ENCODE peak calls at places on chromosomes 12 and 14, in ten cellular contexts. T is stimulated activated CD4-positive, alpha-beta T cell treated with anti-CD3 and anti-CD28 coated beads, Interleukin-2, amount 100 ng/mL, for 48 hours; V is CD4-positive, alpha-beta T cell; I is type B pancreatic cell; L is Daoy; P is A172; O is HEK293T; B is spleen; Q is activated CD4-positive, alpha-beta T cell treated with anti-CD3 and anti-CD28 coated beads for 1 hour; C is left ventricle myocardium inferior. A is an unnamed sample.

GRCh38 chr14:100015251-100015655 is 50.0 kb upstream of the EVL start:
- DNase-seq in L (no peak), O (no peak), P (no peak), T (no peak), C (no peak), B (no peak), V (no peak), I (no peak), Q (no peak), A (no peak)

GRCh38 chr14:31937730-31938346 is 139.3 kb upstream of the ARHGAP5 start:
- DNase-seq in B (no peak), Q (peak), T (peak), I (no peak), P (peak), L (peak), V (peak), O (no peak), C (peak), A (no peak)

GRCh38 chr12:121539908-121540307 is 40.9 kb downstream of the KDM2B start:
- DNase-seq in Q (no peak), L (no peak), I (no peak), O (no peak), B (no peak), T (no peak), C (no peak), V (no peak), P (no peak), A (no peak)

GRCh38 chr14:55585854-55586253 is 5.8 kb downstream of the KTN1 start:
- DNase-seq in C (no peak), V (no peak), L (peak), O (no peak), I (no peak), Q (no peak), B (no peak), T (no peak), P (no peak), A (no peak)

GRCh38 chr14:77230914-77231313 is 40.1 kb downstream of the NGB start:
- DNase-seq in L (no peak), V (no peak), O (no peak), Q (no peak), I (no peak), C (no peak), P (no peak), T (no peak), B (no peak), A (no peak)

GRCh38 chr12:6927999-6928702 is 392 bp downstream of the ATN1 start:
- DNase-seq in C (no peak), P (no peak), V (no peak), O (no peak), B (peak), I (no peak), L (no peak), T (no peak), Q (no peak), A (no peak)

GRCh38 chr14:63727231-63727735 is 582 bp downstream of the SGPP1 start:
- DNase-seq in Q (no peak), V (no peak), L (peak), O (peak), C (peak), B (peak), P (peak), T (peak), I (peak), A (no peak)

GRCh38 chr12:46661161-46661845 is 164.5 kb downstream of the SLC38A4 start:
- DNase-seq in P (peak), C (no peak), I (no peak), T (no peak), B (no peak), O (peak), Q (no peak), L (peak), V (no peak), A (no peak)

GRCh38 chr12:128767518-128767917 is 56.2 kb downstream of the SLC15A4 start:
- DNase-seq in B (no peak), Q (no peak), I (no peak), C (no peak), T (no peak), P (no peak), O (no peak), L (no peak), V (no peak), A (no peak)

GRCh38 chr12:47601071-47601470 is 104.8 kb downstream of the RPAP3 start:
- DNase-seq in C (no peak), O (no peak), T (no peak), V (no peak), Q (no peak), B (no peak), I (no peak), P (no peak), L (no peak), A (no peak)

GRCh38 chr14:22221508-22221907 is 367.5 kb downstream of the DAD1 start:
- DNase-seq in Q (no peak), T (no peak), B (no peak), C (no peak), I (no peak), L (peak), O (peak), V (no peak), P (peak), A (no peak)

GRCh38 chr12:123761841-123762714 is at the start of gene DNAH10:
- DNase-seq in Q (peak), I (peak), T (peak), O (no peak), L (peak), P (no peak), V (peak), C (no peak), B (peak), A (no peak)

GRCh38 chr12:98373982-98374381 is 141.4 kb upstream of the TMPO start:
- DNase-seq in P (no peak), L (no peak), C (no peak), I (no peak), T (no peak), O (peak), B (no peak), Q (no peak), V (no peak), A (no peak)

GRCh38 chr12:132765366-132765765 is 3.7 kb upstream of the ANKLE2 start:
- DNase-seq in B (no peak), P (no peak), C (no peak), O (no peak), I (no peak), L (no peak), V (no peak), Q (no peak), T (no peak), A (no peak)

GRCh38 chr12:95218164-95218851 is 701 bp downstream of the VEZT start:
- DNase-seq in B (no peak), I (no peak), L (no peak), T (no peak), V (peak), P (no peak), Q (no peak), C (no peak), O (no peak), A (peak)

GRCh38 chr12:28313631-28314030 is 123.4 kb downstream of the CCDC91 start:
- DNase-seq in T (no peak), P (peak), L (peak), O (no peak), C (no peak), B (no peak), Q (no peak), I (no peak), V (no peak), A (no peak)

GRCh38 chr12:65725376-65725775 is 98.9 kb upstream of the HMGA2 start:
- DNase-seq in B (no peak), L (peak), O (no peak), I (no peak), C (no peak), Q (no peak), T (no peak), V (no peak), P (no peak), A (no peak)

GRCh38 chr14:74671789-74672188 is 41.1 kb downstream of the AREL1 start:
- DNase-seq in B (no peak), Q (no peak), T (no peak), O (no peak), C (no peak), V (no peak), P (peak), I (no peak), L (peak), A (no peak)

GRCh38 chr12:26976687-26977086 is 37.5 kb downstream of the TM7SF3 start:
- DNase-seq in Q (no peak), O (no peak), P (no peak), V (no peak), I (no peak), T (no peak), C (no peak), B (no peak), L (no peak), A (no peak)

GRCh38 chr14:71645656-71646055 is 286.6 kb upstream of the RGS6 start:
- DNase-seq in I (no peak), Q (no peak), V (no peak), T (no peak), O (no peak), P (no peak), L (no peak), B (no peak), C (no peak), A (no peak)

GRCh38 chr14:29941401-29941800 is 13.8 kb upstream of the PRKD1 start:
- DNase-seq in L (no peak), T (no peak), C (no peak), I (no peak), V (no peak), P (no peak), O (no peak), B (no peak), Q (no peak), A (no peak)

GRCh38 chr14:75554482-75554881 is 23.9 kb upstream of the FLVCR2 start:
- DNase-seq in L (no peak), I (no peak), P (peak), O (no peak), C (no peak), B (no peak), V (no peak), Q (no peak), T (no peak), A (no peak)

GRCh38 chr14:32202468-32202865 is 602 bp downstream of the RNU6-8 start:
- DNase-seq in C (no peak), O (no peak), V (no peak), T (no peak), I (no peak), L (peak), B (no peak), P (no peak), Q (no peak), A (no peak)

GRCh38 chr12:99020871-99021270 is 375.8 kb downstream of the APAF1 start:
- DNase-seq in T (no peak), B (no peak), P (no peak), O (no peak), V (no peak), Q (no peak), C (no peak), L (no peak), I (no peak), A (no peak)

GRCh38 chr12:26176725-26177124 is 18.6 kb upstream of the SSPN start:
- DNase-seq in T (no peak), L (no peak), I (no peak), C (no peak), B (no peak), Q (no peak), V (no peak), P (no peak), O (no peak), A (no peak)

GRCh38 chr14:62694075-62694474 is 351.2 kb downstream of the KCNH5 start:
- DNase-seq in O (no peak), V (no peak), P (peak), Q (no peak), C (no peak), T (no peak), I (no peak), L (peak), B (no peak), A (no peak)

GRCh38 chr12:24911284-24911791 is 37.6 kb downstream of the BCAT1 start:
- DNase-seq in O (no peak), C (no peak), Q (no peak), T (no peak), V (no peak), B (no peak), L (peak), I (no peak), P (peak), A (no peak)

GRCh38 chr12:6276936-6277615 is 33.4 kb upstream of the PLEKHG6 start:
- DNase-seq in I (no peak), P (no peak), O (no peak), V (no peak), L (no peak), C (no peak), Q (no peak), B (no peak), T (no peak), A (no peak)

GRCh38 chr12:4355843-4356327 is 23.6 kb downstream of the FGF23 start:
- DNase-seq in P (peak), O (peak), V (no peak), Q (no peak), T (peak), L (peak), B (no peak), I (no peak), C (no peak), A (peak)

GRCh38 chr14:68814376-68815287 is 21.8 kb upstream of the ZFP36L1 start:
- DNase-seq in V (peak), I (peak), P (peak), B (peak), O (peak), Q (no peak), C (no peak), T (no peak), L (peak), A (peak)

GRCh38 chr12:121452356-121453021 is 52.6 kb downstream of the RNF34 start:
- DNase-seq in L (no peak), V (no peak), B (no peak), P (no peak), C (no peak), Q (no peak), O (no peak), I (no peak), T (no peak), A (no peak)

GRCh38 chr12:131832393-131833231 is 4.4 kb downstream of the MMP17 start:
- DNase-seq in Q (no peak), T (no peak), B (no peak), I (no peak), C (peak), O (no peak), V (no peak), L (peak), P (peak), A (no peak)

GRCh38 chr12:130701402-130701744 is 14.7 kb downstream of the RIMBP2 start:
- DNase-seq in P (no peak), C (no peak), T (no peak), I (no peak), L (no peak), B (no peak), Q (peak), O (no peak), V (no peak), A (no peak)

GRCh38 chr14:55451398-55451797 is 11.0 kb upstream of the TBPL2 start:
- DNase-seq in C (no peak), B (no peak), I (no peak), P (no peak), O (no peak), L (no peak), T (no peak), Q (no peak), V (no peak), A (no peak)

GRCh38 chr12:104460973-104461693 is 4.4 kb downstream of the CHST11 start:
- DNase-seq in L (no peak), O (no peak), T (no peak), C (no peak), V (no peak), B (no peak), I (no peak), P (no peak), Q (no peak), A (no peak)

GRCh38 chr12:8913702-8914032 is 642 bp upstream of the PHC1 start:
- DNase-seq in C (no peak), P (peak), B (no peak), L (no peak), Q (no peak), O (no peak), T (no peak), V (no peak), I (no peak), A (no peak)